ENCODE peak calls at places on chromosome 14, in ten cellular contexts. One of them, this sample, is unnamed.

GRCh38 chr14:73526036-73526984 is 10.6 kb upstream of the ACOT1 start:
- DNase-seq in coronary artery: no peak
- DNase-seq in fibroblast of pulmonary artery: no peak
- DNase-seq in Caco-2: no peak
- DNase-seq in WERI-Rb-1: no peak
- DNase-seq in astrocyte of the spinal cord: peak; percentile 51
- DNase-seq in thoracic aorta: no peak
- DNase-seq in H1: no peak
- DNase-seq in CD8-positive, alpha-beta T cell: no peak
- DNase-seq in cardiac fibroblast: no peak
- DNase-seq in this sample: no peak

GRCh38 chr14:90644882-90645281 is 171.3 kb downstream of the TTC7B start:
- DNase-seq in coronary artery: no peak
- DNase-seq in fibroblast of pulmonary artery: peak; percentile 86
- DNase-seq in Caco-2: no peak
- DNase-seq in WERI-Rb-1: no peak
- DNase-seq in astrocyte of the spinal cord: no peak
- DNase-seq in thoracic aorta: no peak
- DNase-seq in H1: no peak
- DNase-seq in CD8-positive, alpha-beta T cell: no peak
- DNase-seq in cardiac fibroblast: peak; percentile 82
- DNase-seq in this sample: no peak

GRCh38 chr14:57293851-57294837 is 25.4 kb downstream of the AP5M1 start:
- DNase-seq in coronary artery: no peak
- DNase-seq in fibroblast of pulmonary artery: peak; percentile 49
- DNase-seq in Caco-2: no peak
- DNase-seq in WERI-Rb-1: peak; percentile 52
- DNase-seq in astrocyte of the spinal cord: peak; percentile 43
- DNase-seq in thoracic aorta: no peak
- DNase-seq in H1: no peak
- DNase-seq in CD8-positive, alpha-beta T cell: no peak
- DNase-seq in cardiac fibroblast: peak; percentile 54
- DNase-seq in this sample: no peak

GRCh38 chr14:66046591-66046990 is 439.6 kb upstream of the CCDC196 start:
- DNase-seq in coronary artery: no peak
- DNase-seq in fibroblast of pulmonary artery: no peak
- DNase-seq in Caco-2: no peak
- DNase-seq in WERI-Rb-1: no peak
- DNase-seq in astrocyte of the spinal cord: no peak
- DNase-seq in thoracic aorta: no peak
- DNase-seq in H1: no peak
- DNase-seq in CD8-positive, alpha-beta T cell: no peak
- DNase-seq in cardiac fibroblast: no peak
- DNase-seq in this sample: no peak

GRCh38 chr14:67187210-67187609 is 2.0 kb upstream of the GARIN2 start:
- DNase-seq in coronary artery: no peak
- DNase-seq in fibroblast of pulmonary artery: peak; percentile 60
- DNase-seq in Caco-2: no peak
- DNase-seq in WERI-Rb-1: no peak
- DNase-seq in astrocyte of the spinal cord: peak; percentile 84
- DNase-seq in thoracic aorta: no peak
- DNase-seq in H1: no peak
- DNase-seq in CD8-positive, alpha-beta T cell: no peak
- DNase-seq in cardiac fibroblast: peak; percentile 70
- DNase-seq in this sample: no peak

GRCh38 chr14:23056257-23056955 is 914 bp downstream of the CDH24 start:
- DNase-seq in coronary artery: no peak
- DNase-seq in fibroblast of pulmonary artery: peak; percentile 65
- DNase-seq in Caco-2: peak; percentile 85
- DNase-seq in WERI-Rb-1: peak; percentile 90
- DNase-seq in astrocyte of the spinal cord: peak; percentile 59
- DNase-seq in thoracic aorta: no peak
- DNase-seq in H1: no peak
- DNase-seq in CD8-positive, alpha-beta T cell: peak; percentile 69
- DNase-seq in cardiac fibroblast: peak; percentile 68
- DNase-seq in this sample: peak; percentile 69

GRCh38 chr14:29558516-29558915 is 369.1 kb downstream of the PRKD1 start:
- DNase-seq in coronary artery: no peak
- DNase-seq in fibroblast of pulmonary artery: peak; percentile 9
- DNase-seq in Caco-2: no peak
- DNase-seq in WERI-Rb-1: no peak
- DNase-seq in astrocyte of the spinal cord: no peak
- DNase-seq in thoracic aorta: no peak
- DNase-seq in H1: no peak
- DNase-seq in CD8-positive, alpha-beta T cell: no peak
- DNase-seq in cardiac fibroblast: no peak
- DNase-seq in this sample: no peak

GRCh38 chr14:77498984-77499527 is 440 bp upstream of the ISM2 start:
- DNase-seq in coronary artery: no peak
- DNase-seq in fibroblast of pulmonary artery: no peak
- DNase-seq in Caco-2: peak; percentile 56
- DNase-seq in WERI-Rb-1: no peak
- DNase-seq in astrocyte of the spinal cord: no peak
- DNase-seq in thoracic aorta: no peak
- DNase-seq in H1: no peak
- DNase-seq in CD8-positive, alpha-beta T cell: no peak
- DNase-seq in cardiac fibroblast: no peak
- DNase-seq in this sample: no peak

GRCh38 chr14:59225281-59225680 is 36.8 kb downstream of the DAAM1 start:
- DNase-seq in coronary artery: no peak
- DNase-seq in fibroblast of pulmonary artery: no peak
- DNase-seq in Caco-2: no peak
- DNase-seq in WERI-Rb-1: no peak
- DNase-seq in astrocyte of the spinal cord: no peak
- DNase-seq in thoracic aorta: no peak
- DNase-seq in H1: no peak
- DNase-seq in CD8-positive, alpha-beta T cell: no peak
- DNase-seq in cardiac fibroblast: no peak
- DNase-seq in this sample: no peak
- TF ChIP-seq CTCF in coronary artery: no peak
- TF ChIP-seq CTCF in fibroblast of pulmonary artery: no peak
- TF ChIP-seq CTCF in Caco-2: no peak
- TF ChIP-seq CTCF in WERI-Rb-1: no peak
- TF ChIP-seq CTCF in astrocyte of the spinal cord: no peak
- TF ChIP-seq CTCF in thoracic aorta: no peak
- TF ChIP-seq CTCF in H1: no peak
- TF ChIP-seq CTCF in CD8-positive, alpha-beta T cell: no peak
- TF ChIP-seq CTCF in cardiac fibroblast: no peak
- TF ChIP-seq CTCF in this sample: no peak

DNA sequence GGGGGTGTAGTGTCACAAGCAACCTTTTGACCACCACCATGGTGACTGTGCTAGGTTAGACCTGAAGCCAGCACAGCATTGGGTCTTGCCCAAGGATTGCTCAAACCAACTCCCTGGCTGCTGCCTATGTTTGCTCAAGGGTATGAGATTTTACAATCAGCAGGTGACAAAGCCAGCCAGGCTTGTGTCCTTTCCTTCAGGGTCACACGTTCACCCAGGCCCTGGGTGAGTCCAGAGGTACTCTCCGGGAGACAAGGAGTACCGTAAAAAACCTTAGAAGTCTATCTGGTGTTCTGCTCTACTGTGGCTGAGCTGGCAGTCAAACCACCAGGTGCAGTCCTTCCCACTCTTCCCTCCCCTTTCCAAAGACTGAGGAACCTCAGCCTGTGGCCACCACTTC is 238.9 kb upstream of the MIS18BP1 start:
- DNase-seq in coronary artery: no peak
- DNase-seq in fibroblast of pulmonary artery: no peak
- DNase-seq in Caco-2: no peak
- DNase-seq in WERI-Rb-1: no peak
- DNase-seq in astrocyte of the spinal cord: no peak
- DNase-seq in thoracic aorta: no peak
- DNase-seq in H1: no peak
- DNase-seq in CD8-positive, alpha-beta T cell: no peak
- DNase-seq in cardiac fibroblast: no peak
- DNase-seq in this sample: no peak
- TF ChIP-seq CTCF in coronary artery: no peak
- TF ChIP-seq CTCF in fibroblast of pulmonary artery: no peak
- TF ChIP-seq CTCF in Caco-2: no peak
- TF ChIP-seq CTCF in WERI-Rb-1: no peak
- TF ChIP-seq CTCF in astrocyte of the spinal cord: no peak
- TF ChIP-seq CTCF in thoracic aorta: no peak
- TF ChIP-seq CTCF in H1: no peak
- TF ChIP-seq CTCF in CD8-positive, alpha-beta T cell: no peak
- TF ChIP-seq CTCF in cardiac fibroblast: no peak
- TF ChIP-seq CTCF in this sample: no peak

GRCh38 chr14:49769171-49769570 is 1.2 kb downstream of the KLHDC2 start:
- DNase-seq in coronary artery: no peak
- DNase-seq in fibroblast of pulmonary artery: peak; percentile 39
- DNase-seq in Caco-2: no peak
- DNase-seq in WERI-Rb-1: no peak
- DNase-seq in astrocyte of the spinal cord: peak; percentile 60
- DNase-seq in thoracic aorta: no peak
- DNase-seq in H1: no peak
- DNase-seq in CD8-positive, alpha-beta T cell: no peak
- DNase-seq in cardiac fibroblast: peak; percentile 70
- DNase-seq in this sample: no peak

GRCh38 chr14:49766839-49767238 is 1.1 kb upstream of the KLHDC2 start:
- DNase-seq in coronary artery: no peak
- DNase-seq in fibroblast of pulmonary artery: no peak
- DNase-seq in Caco-2: no peak
- DNase-seq in WERI-Rb-1: peak; percentile 78
- DNase-seq in astrocyte of the spinal cord: no peak
- DNase-seq in thoracic aorta: no peak
- DNase-seq in H1: no peak
- DNase-seq in CD8-positive, alpha-beta T cell: no peak
- DNase-seq in cardiac fibroblast: no peak
- DNase-seq in this sample: no peak

GRCh38 chr14:49768301-49769121 is 558 bp downstream of the KLHDC2 start:
- DNase-seq in coronary artery: peak; percentile 80
- DNase-seq in fibroblast of pulmonary artery: peak; percentile 60
- DNase-seq in Caco-2: peak; percentile 70
- DNase-seq in WERI-Rb-1: peak; percentile 49
- DNase-seq in astrocyte of the spinal cord: peak; percentile 54
- DNase-seq in thoracic aorta: peak; percentile 4
- DNase-seq in H1: peak; percentile 10
- DNase-seq in CD8-positive, alpha-beta T cell: peak; percentile 61
- DNase-seq in cardiac fibroblast: peak; percentile 73
- DNase-seq in this sample: peak; percentile 16

GRCh38 chr14:49769581-49770211 is 1.7 kb downstream of the KLHDC2 start:
- DNase-seq in coronary artery: no peak
- DNase-seq in fibroblast of pulmonary artery: no peak
- DNase-seq in Caco-2: no peak
- DNase-seq in WERI-Rb-1: peak; percentile 62
- DNase-seq in astrocyte of the spinal cord: no peak
- DNase-seq in thoracic aorta: no peak
- DNase-seq in H1: no peak
- DNase-seq in CD8-positive, alpha-beta T cell: no peak
- DNase-seq in cardiac fibroblast: no peak
- DNase-seq in this sample: no peak

DNA sequence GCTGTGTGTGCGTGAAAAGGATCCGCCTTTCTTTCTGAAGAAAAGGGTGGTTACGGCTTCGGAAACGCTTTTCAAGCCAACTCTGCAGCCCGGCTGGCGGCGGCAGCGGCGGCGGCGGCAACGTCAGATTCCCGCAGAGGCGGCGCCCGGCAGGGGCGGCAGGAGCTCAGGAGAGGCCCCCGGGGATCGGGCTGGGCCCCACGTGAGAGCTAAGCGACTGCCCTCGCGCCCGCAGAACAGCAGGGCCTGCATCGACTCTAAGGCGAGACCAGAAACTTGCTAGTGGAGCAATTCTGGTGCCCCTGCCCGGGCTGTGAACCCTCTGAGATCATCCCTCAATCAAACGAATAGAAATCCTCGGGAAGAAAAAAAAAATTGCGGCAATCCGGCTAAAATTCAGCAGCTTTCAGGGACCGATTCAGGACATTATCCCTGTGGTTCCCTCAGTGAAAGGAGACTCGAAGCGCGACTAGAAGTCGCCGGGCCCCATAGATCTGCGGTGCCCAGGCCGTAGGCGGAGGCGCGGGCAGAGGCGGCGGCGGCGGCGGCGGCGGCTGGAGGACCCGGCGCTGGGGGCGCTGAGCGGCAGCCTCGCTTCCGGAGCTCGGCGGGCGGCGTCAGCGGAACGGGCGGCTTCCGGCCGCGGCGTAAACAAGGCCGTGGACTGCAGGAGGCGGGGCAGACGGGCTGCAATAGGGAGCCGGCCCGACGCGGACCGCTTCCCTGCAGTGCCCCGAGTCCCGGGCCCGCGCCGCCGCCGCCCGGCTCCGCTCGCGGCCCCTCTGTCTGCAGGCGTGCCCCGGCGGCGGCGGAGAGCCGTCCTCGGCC is at the start of gene KLHDC2:
- DNase-seq in coronary artery: peak; percentile 91
- DNase-seq in fibroblast of pulmonary artery: peak; percentile 87
- DNase-seq in Caco-2: peak; percentile 88
- DNase-seq in WERI-Rb-1: peak; percentile 91
- DNase-seq in astrocyte of the spinal cord: peak; percentile 93
- DNase-seq in thoracic aorta: peak; percentile 60
- DNase-seq in H1: peak; percentile 44
- DNase-seq in CD8-positive, alpha-beta T cell: peak; percentile 87
- DNase-seq in cardiac fibroblast: peak; percentile 88
- DNase-seq in this sample: peak; percentile 69
- TF ChIP-seq CTCF in coronary artery: no peak
- TF ChIP-seq CTCF in fibroblast of pulmonary artery: no peak
- TF ChIP-seq CTCF in Caco-2: no peak
- TF ChIP-seq CTCF in WERI-Rb-1: peak; percentile 29
- TF ChIP-seq CTCF in astrocyte of the spinal cord: peak; percentile 8
- TF ChIP-seq CTCF in thoracic aorta: peak; percentile 9
- TF ChIP-seq CTCF in H1: peak; percentile 1
- TF ChIP-seq CTCF in CD8-positive, alpha-beta T cell: peak; percentile 22
- TF ChIP-seq CTCF in cardiac fibroblast: no peak
- TF ChIP-seq CTCF in this sample: peak; percentile 45

GRCh38 chr14:100905166-100905565 is 1.6 kb upstream of the RTL1 start:
- DNase-seq in coronary artery: no peak
- DNase-seq in fibroblast of pulmonary artery: no peak
- DNase-seq in Caco-2: no peak
- DNase-seq in WERI-Rb-1: no peak
- DNase-seq in astrocyte of the spinal cord: no peak
- DNase-seq in thoracic aorta: no peak
- DNase-seq in H1: no peak
- DNase-seq in CD8-positive, alpha-beta T cell: no peak
- DNase-seq in cardiac fibroblast: no peak
- DNase-seq in this sample: no peak

GRCh38 chr14:100906420-100906819 is 2.9 kb upstream of the RTL1 start:
- DNase-seq in coronary artery: no peak
- DNase-seq in fibroblast of pulmonary artery: no peak
- DNase-seq in Caco-2: no peak
- DNase-seq in WERI-Rb-1: no peak
- DNase-seq in astrocyte of the spinal cord: no peak
- DNase-seq in thoracic aorta: no peak
- DNase-seq in H1: no peak
- DNase-seq in CD8-positive, alpha-beta T cell: no peak
- DNase-seq in cardiac fibroblast: no peak
- DNase-seq in this sample: no peak

GRCh38 chr14:100902792-100903191 is 730 bp downstream of the RTL1 start:
- DNase-seq in coronary artery: no peak
- DNase-seq in fibroblast of pulmonary artery: no peak
- DNase-seq in Caco-2: no peak
- DNase-seq in WERI-Rb-1: no peak
- DNase-seq in astrocyte of the spinal cord: no peak
- DNase-seq in thoracic aorta: no peak
- DNase-seq in H1: no peak
- DNase-seq in CD8-positive, alpha-beta T cell: no peak
- DNase-seq in cardiac fibroblast: no peak
- DNase-seq in this sample: no peak

GRCh38 chr14:100903672-100904185 is at the start of gene RTL1:
- DNase-seq in coronary artery: no peak
- DNase-seq in fibroblast of pulmonary artery: no peak
- DNase-seq in Caco-2: no peak
- DNase-seq in WERI-Rb-1: no peak
- DNase-seq in astrocyte of the spinal cord: no peak
- DNase-seq in thoracic aorta: no peak
- DNase-seq in H1: no peak
- DNase-seq in CD8-positive, alpha-beta T cell: no peak
- DNase-seq in cardiac fibroblast: no peak
- DNase-seq in this sample: no peak

DNA sequence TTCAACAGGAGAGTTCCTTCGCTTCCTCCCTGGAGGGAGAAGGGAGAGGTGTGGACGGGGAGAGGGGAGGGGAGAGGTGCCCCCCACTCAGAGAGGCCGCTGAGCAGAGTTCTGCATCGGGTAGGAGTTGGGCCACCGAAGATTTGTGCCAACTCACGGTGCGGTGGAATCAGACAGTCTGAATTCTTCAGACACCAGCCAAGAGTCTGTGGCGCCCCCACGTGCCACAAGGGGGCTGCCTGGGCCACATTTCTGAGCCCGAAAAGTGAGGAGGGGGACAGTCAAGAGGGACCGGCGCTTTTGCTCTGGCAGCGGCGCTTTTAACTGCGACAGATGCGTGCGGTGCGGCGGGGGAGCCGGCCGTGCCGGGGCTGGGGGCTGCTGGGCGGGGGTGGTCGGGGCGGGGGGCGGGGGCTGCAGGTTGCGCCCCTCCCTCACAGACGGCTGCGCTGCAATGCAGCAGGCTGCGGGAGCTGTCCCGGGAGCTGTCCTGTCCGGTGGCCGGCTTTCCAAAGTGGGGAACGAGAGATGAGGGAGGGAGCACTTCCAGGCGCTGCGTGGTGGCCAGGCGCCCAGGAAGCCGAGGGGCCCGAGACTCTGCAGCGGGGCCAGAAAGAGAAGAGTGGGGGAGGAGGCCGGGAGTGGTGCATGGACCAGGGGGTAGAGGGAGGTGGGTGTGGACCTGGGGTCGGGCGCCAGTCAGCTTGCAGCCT is 941 bp upstream of the RTL1 start:
- DNase-seq in coronary artery: no peak
- DNase-seq in fibroblast of pulmonary artery: no peak
- DNase-seq in Caco-2: no peak
- DNase-seq in WERI-Rb-1: no peak
- DNase-seq in astrocyte of the spinal cord: no peak
- DNase-seq in thoracic aorta: no peak
- DNase-seq in H1: no peak
- DNase-seq in CD8-positive, alpha-beta T cell: no peak
- DNase-seq in cardiac fibroblast: no peak
- DNase-seq in this sample: peak; percentile 70
- TF ChIP-seq CTCF in coronary artery: no peak
- TF ChIP-seq CTCF in fibroblast of pulmonary artery: peak; percentile 10
- TF ChIP-seq CTCF in Caco-2: peak; percentile 67
- TF ChIP-seq CTCF in WERI-Rb-1: peak; percentile 50
- TF ChIP-seq CTCF in astrocyte of the spinal cord: peak; percentile 40
- TF ChIP-seq CTCF in thoracic aorta: no peak
- TF ChIP-seq CTCF in H1: peak; percentile 76
- TF ChIP-seq CTCF in CD8-positive, alpha-beta T cell: no peak
- TF ChIP-seq CTCF in cardiac fibroblast: peak; percentile 2
- TF ChIP-seq CTCF in this sample: peak; percentile 79

This sample was measured in progenitor cell of endocrine pancreas.